ENCODE peak calls at places on chromosome 6, in nine cellular contexts. One of them, this sample, is unnamed.

GRCh38 chr6:132907915-132908314 is 93.5 kb downstream of the RPS12 start:
- DNase-seq in fibroblast of pulmonary artery: peak; percentile 51
- DNase-seq in WTC11: no peak
- DNase-seq in osteocyte: no peak
- DNase-seq in testis: no peak
- DNase-seq in GM13976: no peak
- DNase-seq in HepG2: no peak
- DNase-seq in esophagus squamous epithelium: no peak
- DNase-seq in lower leg skin: no peak
- DNase-seq in this sample: no peak

GRCh38 chr6:43683708-43684455 is 3.7 kb downstream of the MRPS18A start:
- DNase-seq in esophagus squamous epithelium: no peak
- DNase-seq in lower leg skin: no peak
- DNase-seq in GM13976: no peak
- DNase-seq in WTC11: no peak
- DNase-seq in fibroblast of pulmonary artery: no peak
- DNase-seq in HepG2: no peak
- DNase-seq in testis: no peak
- DNase-seq in osteocyte: no peak
- DNase-seq in this sample: no peak

GRCh38 chr6:133041020-133041419 is 200.1 kb upstream of the EYA4 start:
- DNase-seq in testis: peak; percentile 18
- DNase-seq in HepG2: no peak
- DNase-seq in fibroblast of pulmonary artery: no peak
- DNase-seq in lower leg skin: no peak
- DNase-seq in esophagus squamous epithelium: no peak
- DNase-seq in osteocyte: no peak
- DNase-seq in WTC11: no peak
- DNase-seq in GM13976: no peak
- DNase-seq in this sample: no peak

GRCh38 chr6:43070028-43070632 is 6.0 kb upstream of the PTK7 start:
- DNase-seq in lower leg skin: no peak
- DNase-seq in testis: no peak
- DNase-seq in osteocyte: no peak
- DNase-seq in WTC11: no peak
- DNase-seq in esophagus squamous epithelium: no peak
- DNase-seq in HepG2: peak; percentile 83
- DNase-seq in fibroblast of pulmonary artery: peak; percentile 86
- DNase-seq in GM13976: peak; percentile 80
- DNase-seq in this sample: no peak

GRCh38 chr6:133001040-133001570 is 186.7 kb downstream of the RPS12 start:
- DNase-seq in testis: no peak
- DNase-seq in lower leg skin: no peak
- DNase-seq in WTC11: no peak
- DNase-seq in esophagus squamous epithelium: no peak
- DNase-seq in osteocyte: no peak
- DNase-seq in fibroblast of pulmonary artery: no peak
- DNase-seq in GM13976: no peak
- DNase-seq in HepG2: no peak
- DNase-seq in this sample: no peak

GRCh38 chr6:6916598-6916997 is 191.2 kb upstream of the RREB1 start:
- DNase-seq in WTC11: no peak
- DNase-seq in testis: no peak
- DNase-seq in fibroblast of pulmonary artery: no peak
- DNase-seq in HepG2: no peak
- DNase-seq in GM13976: no peak
- DNase-seq in lower leg skin: no peak
- DNase-seq in esophagus squamous epithelium: no peak
- DNase-seq in osteocyte: no peak
- DNase-seq in this sample: no peak

GRCh38 chr6:43666181-43666920 is 21.2 kb downstream of the MRPS18A start:
- DNase-seq in WTC11: no peak
- DNase-seq in esophagus squamous epithelium: no peak
- DNase-seq in lower leg skin: no peak
- DNase-seq in HepG2: no peak
- DNase-seq in testis: no peak
- DNase-seq in GM13976: no peak
- DNase-seq in fibroblast of pulmonary artery: no peak
- DNase-seq in osteocyte: no peak
- DNase-seq in this sample: no peak

GRCh38 chr6:107264357-107264831 is 149.1 kb upstream of the BEND3 start:
- DNase-seq in fibroblast of pulmonary artery: peak; percentile 75
- DNase-seq in GM13976: no peak
- DNase-seq in WTC11: no peak
- DNase-seq in esophagus squamous epithelium: no peak
- DNase-seq in testis: no peak
- DNase-seq in HepG2: peak; percentile 91
- DNase-seq in lower leg skin: no peak
- DNase-seq in osteocyte: no peak
- DNase-seq in this sample: no peak

GRCh38 chr6:37507690-37508421 is 8.2 kb upstream of the CCDC167 start:
- DNase-seq in esophagus squamous epithelium: no peak
- DNase-seq in lower leg skin: no peak
- DNase-seq in osteocyte: no peak
- DNase-seq in fibroblast of pulmonary artery: no peak
- DNase-seq in HepG2: no peak
- DNase-seq in GM13976: no peak
- DNase-seq in testis: no peak
- DNase-seq in WTC11: no peak
- DNase-seq in this sample: no peak

GRCh38 chr6:136468711-136469110 is 81.5 kb downstream of the MAP7 start:
- DNase-seq in lower leg skin: no peak
- DNase-seq in testis: no peak
- DNase-seq in osteocyte: no peak
- DNase-seq in GM13976: no peak
- DNase-seq in esophagus squamous epithelium: no peak
- DNase-seq in fibroblast of pulmonary artery: no peak
- DNase-seq in WTC11: no peak
- DNase-seq in HepG2: no peak
- DNase-seq in this sample: no peak

GRCh38 chr6:124683507-124683906 is 278.7 kb upstream of the RNF217 start:
- DNase-seq in GM13976: no peak
- DNase-seq in lower leg skin: no peak
- DNase-seq in fibroblast of pulmonary artery: no peak
- DNase-seq in WTC11: peak; percentile 30
- DNase-seq in esophagus squamous epithelium: no peak
- DNase-seq in osteocyte: no peak
- DNase-seq in testis: no peak
- DNase-seq in HepG2: no peak
- DNase-seq in this sample: no peak

GRCh38 chr6:3798211-3798909 is 46.8 kb upstream of the PXDC1 start:
- DNase-seq in fibroblast of pulmonary artery: no peak
- DNase-seq in lower leg skin: no peak
- DNase-seq in esophagus squamous epithelium: no peak
- DNase-seq in WTC11: no peak
- DNase-seq in osteocyte: no peak
- DNase-seq in testis: no peak
- DNase-seq in HepG2: no peak
- DNase-seq in GM13976: no peak
- DNase-seq in this sample: no peak

GRCh38 chr6:2579241-2579761 is 171.4 kb downstream of the MYLK4 start:
- DNase-seq in HepG2: no peak
- DNase-seq in testis: no peak
- DNase-seq in GM13976: no peak
- DNase-seq in esophagus squamous epithelium: no peak
- DNase-seq in lower leg skin: no peak
- DNase-seq in fibroblast of pulmonary artery: peak; percentile 57
- DNase-seq in osteocyte: no peak
- DNase-seq in WTC11: no peak
- DNase-seq in this sample: no peak

GRCh38 chr6:113734886-113735481 is 122.2 kb upstream of the MARCKS start:
- DNase-seq in esophagus squamous epithelium: no peak
- DNase-seq in GM13976: no peak
- DNase-seq in osteocyte: no peak
- DNase-seq in testis: no peak
- DNase-seq in HepG2: no peak
- DNase-seq in WTC11: no peak
- DNase-seq in lower leg skin: no peak
- DNase-seq in fibroblast of pulmonary artery: peak; percentile 29
- DNase-seq in this sample: no peak

DNA sequence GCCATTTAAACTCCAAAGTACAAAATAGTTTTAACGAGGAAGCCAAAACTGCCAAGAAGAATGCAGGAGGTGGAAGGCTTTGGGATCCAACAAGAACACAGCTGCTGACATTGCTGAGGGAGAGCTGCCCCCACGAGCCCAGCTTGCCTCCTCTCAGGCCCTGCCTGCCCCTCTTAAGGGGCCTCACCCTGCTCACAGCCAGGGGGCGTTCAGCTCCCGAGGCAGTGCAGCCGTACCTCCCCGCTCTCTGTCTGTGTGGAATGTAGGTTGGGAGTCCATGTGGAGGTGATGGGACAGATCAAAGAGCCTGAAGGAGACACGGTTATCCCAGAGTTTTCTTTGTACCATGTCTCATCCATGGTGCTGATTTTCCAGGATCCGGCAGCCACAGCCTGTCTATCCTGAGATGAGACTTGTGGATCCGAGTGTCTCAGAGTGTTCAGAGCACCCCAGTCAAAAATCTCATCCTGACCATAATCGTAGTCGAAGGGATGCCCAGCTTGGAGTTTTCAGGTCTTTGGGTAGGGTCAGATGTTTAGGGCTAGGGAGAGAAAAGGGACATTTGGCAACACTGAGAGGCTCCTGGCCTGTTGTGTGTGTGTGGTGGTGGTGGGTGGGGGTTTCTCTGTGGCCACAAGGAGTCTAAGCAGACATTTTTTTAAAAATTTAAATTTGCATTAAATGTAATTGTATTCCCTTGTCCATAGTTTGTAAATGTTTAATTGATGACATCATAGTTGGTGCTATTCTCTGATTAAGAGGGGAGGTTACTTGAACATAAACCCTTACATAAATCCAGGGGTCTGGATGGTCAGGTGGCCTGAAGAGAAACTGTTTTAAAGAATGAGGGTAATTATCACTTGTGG is 111.4 kb upstream of the CLDN20 start:
- DNase-seq in fibroblast of pulmonary artery: no peak
- DNase-seq in osteocyte: no peak
- DNase-seq in GM13976: no peak
- DNase-seq in testis: no peak
- DNase-seq in HepG2: peak; percentile 75
- DNase-seq in esophagus squamous epithelium: no peak
- DNase-seq in lower leg skin: peak; percentile 54
- DNase-seq in WTC11: peak; percentile 76
- DNase-seq in this sample: no peak
- TF ChIP-seq CTCF in fibroblast of pulmonary artery: peak; percentile 28
- TF ChIP-seq CTCF in osteocyte: peak; percentile 35
- TF ChIP-seq CTCF in GM13976: no peak
- TF ChIP-seq CTCF in testis: no peak
- TF ChIP-seq CTCF in HepG2: peak; percentile 90
- TF ChIP-seq CTCF in esophagus squamous epithelium: no peak
- TF ChIP-seq CTCF in lower leg skin: no peak
- TF ChIP-seq CTCF in WTC11: peak; percentile 30
- TF ChIP-seq CTCF in this sample: no peak

DNA sequence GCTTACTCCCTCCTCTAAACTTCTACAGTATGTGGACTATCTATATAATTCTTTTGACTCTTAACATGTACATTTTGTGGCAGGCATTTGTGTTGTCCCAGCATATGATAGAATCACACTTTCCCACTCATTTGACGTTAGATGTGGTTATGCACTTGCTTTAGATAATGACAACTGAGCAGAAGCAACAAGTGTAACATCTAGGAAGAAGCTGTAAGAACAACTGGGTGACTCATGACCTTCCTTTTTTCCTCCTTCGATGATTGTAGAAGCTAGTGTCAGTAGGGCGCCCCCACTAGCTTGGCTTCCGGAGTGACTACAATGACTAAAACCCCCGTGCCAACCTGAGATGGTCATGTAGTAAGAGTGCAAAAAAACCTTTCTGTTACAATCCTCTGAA is 74.6 kb upstream of the CEP85L start:
- DNase-seq in fibroblast of pulmonary artery: no peak
- DNase-seq in esophagus squamous epithelium: no peak
- DNase-seq in lower leg skin: no peak
- DNase-seq in GM13976: no peak
- DNase-seq in HepG2: no peak
- DNase-seq in WTC11: no peak
- DNase-seq in testis: no peak
- DNase-seq in osteocyte: no peak
- DNase-seq in this sample: no peak
- TF ChIP-seq CTCF in fibroblast of pulmonary artery: no peak
- TF ChIP-seq CTCF in esophagus squamous epithelium: no peak
- TF ChIP-seq CTCF in lower leg skin: no peak
- TF ChIP-seq CTCF in GM13976: no peak
- TF ChIP-seq CTCF in HepG2: no peak
- TF ChIP-seq CTCF in WTC11: no peak
- TF ChIP-seq CTCF in testis: no peak
- TF ChIP-seq CTCF in osteocyte: no peak
- TF ChIP-seq CTCF in this sample: no peak

DNA sequence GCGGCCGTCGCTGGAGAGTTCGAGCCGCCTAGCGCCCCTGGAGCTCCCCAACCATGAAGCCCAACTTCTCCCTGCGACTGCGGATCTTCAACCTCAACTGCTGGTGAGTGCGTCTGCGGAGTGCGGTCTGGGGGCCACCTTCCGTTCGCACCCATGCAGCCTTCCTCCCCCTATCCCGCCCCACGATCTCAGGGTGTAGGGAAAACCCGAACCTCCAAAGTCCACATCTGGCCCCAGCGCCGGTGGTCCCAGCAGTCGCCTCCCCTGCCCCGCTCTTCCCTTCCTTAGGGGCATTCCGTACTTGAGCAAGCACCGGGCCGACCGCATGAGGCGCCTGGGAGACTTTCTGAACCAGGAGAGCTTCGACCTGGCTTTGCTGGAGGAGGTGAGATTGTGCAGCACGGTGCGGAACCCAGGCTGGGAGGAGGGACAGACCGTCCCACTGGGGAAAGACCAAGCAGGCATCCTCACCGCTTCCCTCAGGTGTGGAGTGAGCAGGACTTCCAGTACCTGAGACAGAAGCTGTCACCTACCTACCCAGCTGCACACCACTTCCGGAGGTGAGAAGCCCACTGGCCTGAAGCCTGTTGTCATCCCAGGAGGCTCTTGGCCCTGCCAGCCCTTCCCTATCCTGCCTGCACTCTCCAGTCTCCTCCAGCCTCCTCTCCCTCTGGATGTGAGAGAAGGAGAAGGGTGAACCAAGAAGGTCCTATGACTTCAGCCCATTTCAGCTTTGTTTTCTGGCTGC is 719 bp downstream of the SMPD2 start:
- DNase-seq in HepG2: peak; percentile 40
- DNase-seq in fibroblast of pulmonary artery: peak; percentile 54
- DNase-seq in esophagus squamous epithelium: no peak
- DNase-seq in testis: peak; percentile 63
- DNase-seq in osteocyte: no peak
- DNase-seq in GM13976: no peak
- DNase-seq in WTC11: peak; percentile 69
- DNase-seq in lower leg skin: no peak
- DNase-seq in this sample: no peak
- TF ChIP-seq CTCF in HepG2: peak; percentile 49
- TF ChIP-seq CTCF in fibroblast of pulmonary artery: peak; percentile 29
- TF ChIP-seq CTCF in esophagus squamous epithelium: no peak
- TF ChIP-seq CTCF in testis: peak; percentile 2
- TF ChIP-seq CTCF in osteocyte: no peak
- TF ChIP-seq CTCF in GM13976: peak; percentile 7
- TF ChIP-seq CTCF in WTC11: no peak
- TF ChIP-seq CTCF in lower leg skin: no peak
- TF ChIP-seq CTCF in this sample: no peak

DNA sequence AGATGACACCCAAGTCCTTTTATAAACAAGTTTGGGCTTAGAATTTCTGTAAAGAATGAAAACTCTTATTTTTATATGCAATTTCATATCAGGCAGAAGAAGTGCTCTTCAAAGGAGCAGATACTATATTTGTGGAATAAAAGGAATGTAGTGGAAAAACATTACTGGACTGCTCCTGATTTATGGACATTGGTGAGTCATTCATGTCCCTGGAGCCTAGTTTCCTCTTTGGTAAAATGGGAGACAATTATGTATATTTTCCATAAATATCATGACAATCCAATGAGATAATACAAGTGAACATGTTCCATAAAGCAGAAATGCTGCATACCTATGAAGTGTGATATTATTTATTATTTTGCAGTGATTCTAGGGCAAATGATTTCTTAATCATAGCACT is 445.7 kb upstream of the CITED2 start:
- DNase-seq in lower leg skin: no peak
- DNase-seq in testis: no peak
- DNase-seq in fibroblast of pulmonary artery: peak; percentile 56
- DNase-seq in GM13976: no peak
- DNase-seq in osteocyte: no peak
- DNase-seq in esophagus squamous epithelium: no peak
- DNase-seq in WTC11: no peak
- DNase-seq in HepG2: no peak
- DNase-seq in this sample: no peak
- TF ChIP-seq CTCF in lower leg skin: no peak
- TF ChIP-seq CTCF in testis: no peak
- TF ChIP-seq CTCF in fibroblast of pulmonary artery: no peak
- TF ChIP-seq CTCF in GM13976: no peak
- TF ChIP-seq CTCF in osteocyte: no peak
- TF ChIP-seq CTCF in esophagus squamous epithelium: no peak
- TF ChIP-seq CTCF in WTC11: no peak
- TF ChIP-seq CTCF in HepG2: no peak
- TF ChIP-seq CTCF in this sample: no peak